ENCODE peak calls at places on chromosome 12, in seven cellular contexts. T, S, Q, H, E, R and F are unnamed samples.

GRCh38 chr12:6226002-6226700 is 26.0 kb downstream of the CD9 start:
- DNase-seq in T (no peak), S (peak; percentile 68), Q (no peak), H (no peak), E (peak; percentile 96), R (no peak), F (peak; percentile 64)

GRCh38 chr12:29320295-29321090 is 60.5 kb downstream of the ERGIC2 start:
- DNase-seq in T (no peak), S (peak; percentile 57), Q (no peak), H (peak; percentile 15), E (no peak), R (no peak), F (no peak)

GRCh38 chr12:75480469-75480949 is at the start of gene GLIPR1:
- DNase-seq in T (peak; percentile 4), S (peak; percentile 93), Q (peak; percentile 57), H (peak; percentile 69), E (peak; percentile 94), R (peak; percentile 70), F (peak; percentile 19)

GRCh38 chr12:615620-616019 is 47.6 kb downstream of the NINJ2 start:
- DNase-seq in T (no peak), S (peak; percentile 90), Q (no peak), H (no peak), E (no peak), R (no peak), F (no peak)

GRCh38 chr12:16347391-16348298 is at the start of gene MGST1:
- DNase-seq in T (peak; percentile 96), S (peak; percentile 67), Q (peak; percentile 78), H (no peak), E (peak; percentile 67), R (no peak), F (peak; percentile 89)

GRCh38 chr12:127980585-127980984 is 286.4 kb upstream of the TMEM132C start:
- DNase-seq in T (no peak), S (no peak), Q (no peak), H (no peak), E (no peak), R (no peak), F (no peak)

GRCh38 chr12:12755923-12756322 is 29.5 kb upstream of the APOLD1 start:
- DNase-seq in T (no peak), S (no peak), Q (no peak), H (no peak), E (no peak), R (no peak), F (no peak)

GRCh38 chr12:64747681-64748080 is 11.5 kb downstream of the GNS start:
- DNase-seq in T (no peak), S (peak; percentile 81), Q (no peak), H (no peak), E (no peak), R (no peak), F (no peak)

GRCh38 chr12:84791444-84791843 is 121.2 kb downstream of the SLC6A15 start:
- DNase-seq in T (no peak), S (no peak), Q (no peak), H (no peak), E (no peak), R (no peak), F (no peak)

GRCh38 chr12:78970041-78970440 is 105.5 kb downstream of the SYT1 start:
- DNase-seq in T (no peak), S (no peak), Q (no peak), H (no peak), E (no peak), R (no peak), F (no peak)

GRCh38 chr12:7959278-7960063 is 23.5 kb upstream of the SLC2A3 start:
- DNase-seq in T (peak; percentile 72), S (peak; percentile 3), Q (no peak), H (no peak), E (no peak), R (peak; percentile 68), F (no peak)

GRCh38 chr12:10293570-10294227 is 14.0 kb upstream of the KLRD1 start:
- DNase-seq in T (no peak), S (no peak), Q (no peak), H (no peak), E (no peak), R (no peak), F (no peak)

GRCh38 chr12:120498870-120499515 is 3.1 kb downstream of the DYNLL1 start:
- DNase-seq in T (no peak), S (no peak), Q (no peak), H (no peak), E (no peak), R (no peak), F (no peak)

GRCh38 chr12:120496353-120497340 is 734 bp downstream of the DYNLL1 start:
- DNase-seq in T (peak; percentile 84), S (peak; percentile 51), Q (peak; percentile 73), H (no peak), E (peak; percentile 80), R (peak; percentile 60), F (peak; percentile 67)

GRCh38 chr12:120497524-120498150 is 1.7 kb downstream of the DYNLL1 start:
- DNase-seq in T (no peak), S (no peak), Q (no peak), H (no peak), E (no peak), R (no peak), F (no peak)

GRCh38 chr12:120495189-120495722 is 657 bp upstream of the DYNLL1 start:
- DNase-seq in T (peak; percentile 35), S (no peak), Q (no peak), H (no peak), E (no peak), R (no peak), F (no peak)

GRCh38 chr12:120495723-120496352 is at the start of gene DYNLL1:
- DNase-seq in T (peak; percentile 98), S (peak; percentile 98), Q (peak; percentile 94), H (peak; percentile 83), E (peak; percentile 97), R (peak; percentile 97), F (peak; percentile 100)
- TF ChIP-seq CTCF in T (peak; percentile 7), S (no peak), Q (no peak), H (no peak), E (no peak), R (no peak), F (no peak)

GRCh38 chr12:4278582-4278939 is 5.0 kb downstream of the CCND2 start:
- DNase-seq in T (no peak), S (no peak), Q (no peak), H (no peak), E (no peak), R (no peak), F (no peak)

GRCh38 chr12:4277856-4278581 is 4.5 kb downstream of the CCND2 start:
- DNase-seq in T (no peak), S (no peak), Q (no peak), H (no peak), E (no peak), R (no peak), F (no peak)

GRCh38 chr12:4281173-4281654 is 7.7 kb downstream of the CCND2 start:
- DNase-seq in T (no peak), S (no peak), Q (no peak), H (no peak), E (no peak), R (no peak), F (no peak)

GRCh38 chr12:4280351-4281163 is 7.0 kb downstream of the CCND2 start:
- DNase-seq in T (peak; percentile 32), S (no peak), Q (no peak), H (no peak), E (peak; percentile 71), R (no peak), F (peak; percentile 45)

GRCh38 chr12:4279120-4279690 is 5.6 kb downstream of the CCND2 start:
- DNase-seq in T (no peak), S (no peak), Q (no peak), H (no peak), E (no peak), R (no peak), F (no peak)
- H3K4me1 ChIP-seq in T (peaks cover 13% of the 10 kb centered on the region), S (no peaks in the 10 kb centered on the region), Q (peaks cover 6% of the 10 kb centered on the region), H (no peaks in the 10 kb centered on the region), E (peaks cover 6% of the 10 kb centered on the region), R (peaks cover 60% of the 10 kb centered on the region), F (peaks cover 57% of the 10 kb centered on the region)

GRCh38 chr12:26195250-26195640 is at the start of gene SSPN:
- DNase-seq in T (peak; percentile 62), S (peak; percentile 46), Q (peak; percentile 69), H (peak; percentile 35), E (peak; percentile 87), R (no peak), F (no peak)
- H3K4me3 ChIP-seq in T (peak within 1 kb of the TSS; percentile 64), S (peak within 1 kb of the TSS; percentile 59), Q (peak within 1 kb of the TSS; percentile 43), H (peak within 1 kb of the TSS; percentile 52), E (peak within 1 kb of the TSS; percentile 74), R (no peak within 1 kb of the TSS), F (peak within 1 kb of the TSS; percentile 45)

GRCh38 chr12:51521554-51522276 is 69.3 kb upstream of the SCN8A start:
- DNase-seq in T (no peak), S (peak; percentile 10), Q (no peak), H (no peak), E (no peak), R (no peak), F (no peak)
- TF ChIP-seq CTCF in T (no peak), S (no peak), Q (no peak), H (peak; percentile 43), E (no peak), R (no peak), F (no peak)

GRCh38 chr12:19584734-19585133 is 145.4 kb downstream of the AEBP2 start:
- DNase-seq in T (no peak), S (no peak), Q (no peak), H (no peak), E (no peak), R (no peak), F (no peak)
- H3K4me1 ChIP-seq in T (no peaks in the 10 kb centered on the region), S (no peaks in the 10 kb centered on the region), Q (no peaks in the 10 kb centered on the region), H (no peaks in the 10 kb centered on the region), E (no peaks in the 10 kb centered on the region), R (no peaks in the 10 kb centered on the region), F (no peaks in the 10 kb centered on the region)

DNA sequence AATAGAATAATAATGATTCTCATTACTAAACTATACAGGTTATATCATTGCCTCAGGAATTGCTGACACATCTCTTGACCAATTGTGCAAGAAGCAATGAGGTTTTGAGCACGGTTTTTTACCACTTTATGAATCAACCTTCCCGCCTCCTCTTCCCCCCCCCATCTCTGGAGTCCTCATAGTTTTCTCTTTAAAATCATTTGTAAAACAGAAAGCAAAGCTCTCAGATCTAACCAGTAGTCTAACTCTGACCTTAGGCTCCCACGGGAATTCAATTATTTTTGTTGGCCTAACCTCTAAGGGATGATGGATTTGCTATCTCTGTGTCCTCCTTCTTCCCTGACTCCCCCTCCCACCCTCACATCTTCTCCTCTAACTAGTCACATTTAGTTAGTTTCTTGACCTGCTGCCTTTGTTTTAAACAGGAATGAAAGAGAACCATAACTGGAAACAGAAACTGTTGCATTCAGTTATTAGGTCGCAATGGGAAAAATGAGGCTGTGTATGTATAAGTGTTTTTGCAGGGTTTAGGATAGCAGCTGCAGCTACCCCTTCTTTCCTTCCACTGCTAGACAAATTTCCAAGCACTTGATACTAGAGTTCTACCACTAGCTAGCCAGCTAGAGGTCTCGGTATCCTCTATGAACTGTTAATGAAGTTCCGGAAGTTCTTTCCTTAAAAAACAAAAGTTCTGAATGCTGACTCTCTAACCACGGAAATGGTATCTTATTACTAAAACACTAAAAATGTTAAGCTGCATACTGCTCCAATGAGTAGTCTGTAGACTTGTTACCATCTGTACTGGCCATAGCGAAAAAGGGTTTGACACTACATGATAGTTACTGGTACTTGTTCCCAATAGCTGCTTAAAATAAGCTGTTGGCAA is 65.4 kb downstream of the TAOK3 start:
- DNase-seq in T (no peak), S (peak; percentile 63), Q (no peak), H (no peak), E (peak; percentile 73), R (no peak), F (peak; percentile 36)
- H3K4me3 ChIP-seq in T (no peak overlapping the region), S (no peak overlapping the region), Q (no peak overlapping the region), H (peak overlapping the region; percentile 11), E (peak overlapping the region; percentile 46), R (no peak overlapping the region), F (peak overlapping the region; percentile 7)